ENCODE peak calls at places on chromosomes 13 and 19, in nine cellular contexts. P is spleen, E is GM23338, T is endothelial cell of umbilical vein, O is transverse colon, S is left lung, C is heart left ventricle, Z is mesenchymal stem cell, L is tibial nerve. G is an unnamed sample.
A peak's percentile ranks its signal among the peaks of the same experiment; 100 is the strongest.

GRCh38 chr19:40403262-40403984 is 9.8 kb downstream of the PRX start:
- DNase-seq in P (peak; percentile 95), E (peak; percentile 99), T (peak; percentile 90), O (peak; percentile 95), S (peak; percentile 97), C (peak; percentile 94), Z (peak; percentile 88), L (peak; percentile 82), G (peak; percentile 95)

GRCh38 chr13:64553411-64554129 is 2676.6 kb downstream of the PCDH9 start:
- DNase-seq in P (no peak), E (no peak), T (peak; percentile 23), O (no peak), S (no peak), C (no peak), Z (peak; percentile 60), L (no peak), G (no peak)

GRCh38 chr13:98688373-98688772 is 64.1 kb downstream of the SLC15A1 start:
- DNase-seq in P (no peak), E (peak; percentile 75), T (no peak), O (no peak), S (no peak), C (no peak), Z (no peak), L (no peak), G (no peak)

GRCh38 chr13:77898097-77898496 is 20.5 kb downstream of the EDNRB start:
- DNase-seq in P (no peak), E (no peak), T (peak; percentile 91), O (no peak), S (no peak), C (no peak), Z (peak; percentile 59), L (no peak), G (no peak)

GRCh38 chr19:5001547-5002131 is 32.7 kb downstream of the KDM4B start:
- DNase-seq in P (no peak), E (peak; percentile 75), T (peak; percentile 49), O (no peak), S (no peak), C (no peak), Z (peak; percentile 55), L (no peak), G (peak; percentile 66)

GRCh38 chr19:9178901-9179300 is at the start of gene OR7D2:
- DNase-seq in P (no peak), E (no peak), T (no peak), O (no peak), S (no peak), C (no peak), Z (no peak), L (no peak), G (no peak)

GRCh38 chr13:24360106-24360505 is 50.7 kb downstream of the C1QTNF9 start:
- DNase-seq in P (no peak), E (no peak), T (no peak), O (no peak), S (no peak), C (no peak), Z (no peak), L (no peak), G (no peak)

GRCh38 chr19:44907613-44908012 is 2.0 kb downstream of the APOE start:
- DNase-seq in P (no peak), E (no peak), T (no peak), O (no peak), S (no peak), C (no peak), Z (no peak), L (no peak), G (no peak)

GRCh38 chr19:30131246-30131645 is 189.2 kb downstream of the URI1 start:
- DNase-seq in P (peak; percentile 44), E (no peak), T (no peak), O (no peak), S (peak; percentile 37), C (no peak), Z (no peak), L (no peak), G (no peak)

GRCh38 chr13:43784491-43784890 is 2.3 kb downstream of the ENOX1 start:
- DNase-seq in P (no peak), E (no peak), T (no peak), O (no peak), S (no peak), C (no peak), Z (no peak), L (no peak), G (no peak)

GRCh38 chr13:96940961-96941360 is 53.3 kb downstream of the OXGR1 start:
- DNase-seq in P (no peak), E (no peak), T (no peak), O (no peak), S (no peak), C (no peak), Z (no peak), L (no peak), G (no peak)

GRCh38 chr13:54402495-54402894 is 1373.9 kb downstream of the OLFM4 start:
- DNase-seq in P (no peak), E (no peak), T (no peak), O (no peak), S (no peak), C (no peak), Z (no peak), L (no peak), G (no peak)

GRCh38 chr13:112687836-112688559 is 1.8 kb upstream of the ATP11A start:
- DNase-seq in P (no peak), E (no peak), T (no peak), O (no peak), S (no peak), C (no peak), Z (no peak), L (no peak), G (no peak)

GRCh38 chr13:70864731-70865130 is 756.5 kb upstream of the KLHL1 start:
- DNase-seq in P (no peak), E (no peak), T (no peak), O (no peak), S (no peak), C (no peak), Z (no peak), L (no peak), G (no peak)

GRCh38 chr19:46351241-46352041 is 4.6 kb downstream of the PPP5C start:
- DNase-seq in P (no peak), E (peak; percentile 27), T (peak; percentile 70), O (peak; percentile 54), S (peak; percentile 90), C (peak; percentile 67), Z (peak; percentile 68), L (no peak), G (peak; percentile 91)

GRCh38 chr13:45873491-45874360 is 22.2 kb upstream of the SIAH3 start:
- DNase-seq in P (no peak), E (peak; percentile 61), T (peak; percentile 21), O (no peak), S (no peak), C (no peak), Z (peak; percentile 16), L (no peak), G (no peak)

GRCh38 chr13:49499889-49500660 is 4.3 kb downstream of the PHF11 start:
- DNase-seq in P (no peak), E (no peak), T (no peak), O (no peak), S (no peak), C (no peak), Z (peak; percentile 93), L (no peak), G (peak; percentile 66)

GRCh38 chr19:53432088-53432661 is 391 bp downstream of the ZNF761 start:
- DNase-seq in P (peak; percentile 83), E (peak; percentile 50), T (peak; percentile 35), O (peak; percentile 34), S (peak; percentile 82), C (peak; percentile 31), Z (peak; percentile 62), L (no peak), G (peak; percentile 32)

GRCh38 chr13:113489171-113489548 is 1.4 kb downstream of the DCUN1D2 start:
- DNase-seq in P (peak; percentile 73), E (peak; percentile 80), T (no peak), O (no peak), S (peak; percentile 73), C (no peak), Z (no peak), L (no peak), G (no peak)

GRCh38 chr19:57382806-57383488 is 6.7 kb upstream of the ZNF548 start:
- DNase-seq in P (no peak), E (no peak), T (no peak), O (no peak), S (no peak), C (no peak), Z (peak; percentile 29), L (no peak), G (no peak)
- H3K36me3 ChIP-seq in P (peaks cover 12% of the 10 kb centered on the region), E (no peaks in the 10 kb centered on the region), T (peaks cover 2% of the 10 kb centered on the region), O (no peaks in the 10 kb centered on the region), S (no peaks in the 10 kb centered on the region), C (peaks cover 4% of the 10 kb centered on the region), Z (peaks cover 8% of the 10 kb centered on the region), L (peaks cover 11% of the 10 kb centered on the region), G (no peaks in the 10 kb centered on the region)

GRCh38 chr19:58388175-58388526 is 1.1 kb downstream of the RPS5 start:
- DNase-seq in P (no peak), E (no peak), T (no peak), O (no peak), S (no peak), C (no peak), Z (no peak), L (no peak), G (no peak)
- H3K36me3 ChIP-seq in P (peaks cover 53% of the 10 kb centered on the region), E (peaks cover 39% of the 10 kb centered on the region), T (peaks cover 6% of the 10 kb centered on the region), O (no peaks in the 10 kb centered on the region), S (peaks cover 2% of the 10 kb centered on the region), C (peaks cover 51% of the 10 kb centered on the region), Z (peaks cover 42% of the 10 kb centered on the region), L (peaks cover 51% of the 10 kb centered on the region), G (peaks cover 51% of the 10 kb centered on the region)

GRCh38 chr13:110497003-110497402 is 64.5 kb downstream of the RAB20 start:
- DNase-seq in P (no peak), E (no peak), T (no peak), O (no peak), S (no peak), C (peak; percentile 18), Z (no peak), L (no peak), G (no peak)
- H3K36me3 ChIP-seq in P (peaks cover 92% of the 10 kb centered on the region), E (no peaks in the 10 kb centered on the region), T (peaks cover 53% of the 10 kb centered on the region), O (no peaks in the 10 kb centered on the region), S (no peaks in the 10 kb centered on the region), C (peaks cover 96% of the 10 kb centered on the region), Z (peaks cover 70% of the 10 kb centered on the region), L (peaks cover 95% of the 10 kb centered on the region), G (peaks cover 67% of the 10 kb centered on the region)

GRCh38 chr19:11038511-11038910 is 50.8 kb upstream of the LDLR start:
- DNase-seq in P (no peak), E (no peak), T (no peak), O (no peak), S (no peak), C (no peak), Z (no peak), L (no peak), G (no peak)

GRCh38 chr19:11041966-11042627 is 47.2 kb upstream of the LDLR start:
- DNase-seq in P (no peak), E (no peak), T (no peak), O (no peak), S (peak; percentile 88), C (no peak), Z (no peak), L (no peak), G (no peak)

GRCh38 chr19:11044436-11044835 is 44.8 kb upstream of the LDLR start:
- DNase-seq in P (no peak), E (no peak), T (no peak), O (no peak), S (no peak), C (no peak), Z (no peak), L (no peak), G (no peak)

GRCh38 chr19:11045536-11045935 is 43.7 kb upstream of the LDLR start:
- DNase-seq in P (no peak), E (no peak), T (no peak), O (no peak), S (no peak), C (no peak), Z (no peak), L (no peak), G (no peak)

GRCh38 chr19:11041194-11041593 is 48.1 kb upstream of the LDLR start:
- DNase-seq in P (peak; percentile 51), E (no peak), T (no peak), O (no peak), S (no peak), C (no peak), Z (no peak), L (no peak), G (no peak)
- H3K36me3 ChIP-seq in P (peaks cover 98% of the 10 kb centered on the region), E (peaks cover 47% of the 10 kb centered on the region), T (peaks cover 31% of the 10 kb centered on the region), O (no peaks in the 10 kb centered on the region), S (no peaks in the 10 kb centered on the region), C (peaks cover 82% of the 10 kb centered on the region), Z (peaks cover 70% of the 10 kb centered on the region), L (peaks cover 91% of the 10 kb centered on the region), G (peaks cover 78% of the 10 kb centered on the region)